ENCODE peak calls at places on chromosome 22, in five cellular contexts. Y is adipocyte, U is glutamatergic neuron, A is GM04504, L is HFF-Myc. W is an unnamed sample.

GRCh38 chr22:28034145-28034759 is 115.2 kb upstream of the PITPNB start:
- DNase-seq in A (no peak), Y (no peak), L (no peak), U (no peak), W (no peak)

GRCh38 chr22:46537221-46537945 is at the start of gene CELSR1:
- DNase-seq in U (no peak), L (no peak), A (no peak), Y (peak), W (no peak)

GRCh38 chr22:50086526-50086925 is 1.3 kb upstream of the MLC1 start:
- DNase-seq in A (no peak), U (no peak), L (no peak), Y (peak), W (no peak)

GRCh38 chr22:49546811-49547585 is 280.7 kb downstream of the BRD1 start:
- DNase-seq in U (no peak), Y (no peak), L (no peak), A (no peak), W (no peak)

GRCh38 chr22:21754523-21755128 is 19.0 kb upstream of the YPEL1 start:
- DNase-seq in Y (no peak), A (no peak), L (no peak), U (peak), W (no peak)

GRCh38 chr22:42383851-42384417 is 48.3 kb downstream of the NFAM1 start:
- DNase-seq in L (no peak), A (no peak), Y (no peak), U (no peak), W (no peak)

GRCh38 chr22:50469377-50470305 is 5.2 kb downstream of the SBF1 start:
- DNase-seq in L (peak), A (no peak), Y (no peak), U (peak), W (peak)

GRCh38 chr22:24893341-24894070 is 53.0 kb downstream of the LHFPL7 start:
- DNase-seq in Y (no peak), A (no peak), L (no peak), U (no peak), W (no peak)

GRCh38 chr22:45425531-45426265 is 12.2 kb downstream of the RIBC2 start:
- DNase-seq in L (no peak), U (no peak), Y (no peak), A (no peak), W (no peak)

GRCh38 chr22:36885474-36885873 is 24.7 kb downstream of the NCF4 start:
- DNase-seq in Y (no peak), L (no peak), U (no peak), A (no peak), W (no peak)

GRCh38 chr22:46835288-46835687 is 72.8 kb downstream of the TBC1D22A start:
- DNase-seq in Y (no peak), L (no peak), A (no peak), U (no peak), W (no peak)

GRCh38 chr22:44393066-44393465 is 80.3 kb upstream of the SHISAL1 start:
- DNase-seq in Y (no peak), U (no peak), A (no peak), L (no peak), W (no peak)

GRCh38 chr22:33018232-33018864 is 39.8 kb downstream of the SYN3 start:
- DNase-seq in L (peak), U (peak), Y (peak), A (peak), W (no peak)

GRCh38 chr22:37569009-37569920 is 9.0 kb downstream of the CDC42EP1 start:
- DNase-seq in L (no peak), U (no peak), Y (no peak), A (no peak), W (no peak)

GRCh38 chr22:39514373-39514973 is 5.9 kb upstream of the ATF4 start:
- DNase-seq in Y (peak), U (peak), A (no peak), L (no peak), W (no peak)

GRCh38 chr22:41828516-41828915 is 4.4 kb upstream of the SREBF2 start:
- DNase-seq in L (no peak), U (peak), A (no peak), Y (no peak), W (no peak)

GRCh38 chr22:35739642-35740041 is 22.0 kb downstream of the APOL5 start:
- DNase-seq in U (peak), L (no peak), Y (no peak), A (no peak), W (no peak)

GRCh38 chr22:50625568-50626313 is 2.2 kb downstream of the ARSA start:
- DNase-seq in L (no peak), Y (no peak), A (no peak), U (no peak), W (no peak)

GRCh38 chr22:37273126-37273845 is 9.0 kb upstream of the CYTH4 start:
- DNase-seq in L (no peak), Y (peak), A (no peak), U (no peak), W (no peak)

GRCh38 chr22:24843048-24843447 is 37.0 kb downstream of the SGSM1 start:
- DNase-seq in Y (no peak), A (no peak), U (no peak), L (no peak), W (no peak)

GRCh38 chr22:23841736-23842404 is 3.1 kb upstream of the DERL3 start:
- DNase-seq in Y (no peak), A (no peak), L (no peak), U (no peak), W (no peak)

GRCh38 chr22:36234919-36235318 is 4.4 kb downstream of the APOL2 start:
- DNase-seq in A (no peak), Y (no peak), L (no peak), U (no peak), W (no peak)

GRCh38 chr22:37501176-37501609 is 15.0 kb upstream of the MFNG start:
- DNase-seq in Y (no peak), U (no peak), L (no peak), A (no peak), W (no peak)

GRCh38 chr22:48101704-48102103 is 1339.3 kb downstream of the TBC1D22A start:
- DNase-seq in A (no peak), Y (no peak), L (no peak), U (no peak), W (no peak)

GRCh38 chr22:28243539-28243938 is 324.5 kb upstream of the PITPNB start:
- DNase-seq in Y (peak), U (no peak), A (no peak), L (no peak), W (no peak)

GRCh38 chr22:23514317-23515038 is 65.6 kb downstream of the IGLL1 start:
- DNase-seq in U (no peak), A (no peak), Y (no peak), L (no peak), W (no peak)

GRCh38 chr22:30861688-30862552 is 106.7 kb downstream of the MORC2 start:
- DNase-seq in U (no peak), Y (no peak), A (no peak), L (no peak), W (no peak)

GRCh38 chr22:41264408-41264941 is 21.5 kb downstream of the RANGAP1 start:
- DNase-seq in A (no peak), L (no peak), Y (no peak), U (no peak), W (no peak)